ENCODE peak calls at places on chromosomes 3 and 15, in seven cellular contexts. M, Y, J, U, T, I and Z are unnamed samples.
A peak's percentile ranks its signal among the peaks of the same experiment; 100 is the strongest.

GRCh38 chr3:71317749-71318458 is 265.6 kb downstream of the FOXP1 start:
- DNase-seq in M (no peak), Y (peak; percentile 60), J (no peak), U (no peak), T (no peak), I (peak; percentile 72), Z (no peak)

GRCh38 chr3:69784854-69785523 is 45.7 kb downstream of the MITF start:
- DNase-seq in M (no peak), Y (peak; percentile 85), J (no peak), U (peak; percentile 71), T (peak; percentile 65), I (peak; percentile 82), Z (peak; percentile 67)

GRCh38 chr3:138434875-138435772 is 708 bp downstream of the ESYT3 start:
- DNase-seq in M (no peak), Y (no peak), J (peak; percentile 52), U (no peak), T (no peak), I (no peak), Z (peak; percentile 35)

GRCh38 chr3:15157441-15157840 is 48.6 kb upstream of the CAPN7 start:
- DNase-seq in M (no peak), Y (no peak), J (no peak), U (no peak), T (no peak), I (no peak), Z (no peak)

GRCh38 chr3:11499144-11499543 is 144.6 kb downstream of the VGLL4 start:
- DNase-seq in M (no peak), Y (peak; percentile 99), J (no peak), U (peak; percentile 89), T (no peak), I (peak; percentile 92), Z (no peak)

GRCh38 chr3:146142757-146143156 is 18.2 kb downstream of the PLOD2 start:
- DNase-seq in M (no peak), Y (peak; percentile 75), J (peak; percentile 33), U (peak; percentile 65), T (no peak), I (peak; percentile 81), Z (peak; percentile 39)

GRCh38 chr3:141862279-141862816 is 14.1 kb upstream of the ATP1B3 start:
- DNase-seq in M (no peak), Y (no peak), J (no peak), U (no peak), T (no peak), I (no peak), Z (no peak)

GRCh38 chr3:150005243-150006102 is 34.8 kb upstream of the PFN2 start:
- DNase-seq in M (no peak), Y (peak; percentile 52), J (no peak), U (no peak), T (no peak), I (peak; percentile 12), Z (no peak)

GRCh38 chr3:37770938-37771918 is 90.5 kb upstream of the CTDSPL start:
- DNase-seq in M (no peak), Y (peak; percentile 33), J (no peak), U (peak; percentile 56), T (peak; percentile 57), I (no peak), Z (no peak)

GRCh38 chr15:31215490-31216209 is 111.0 kb upstream of the KLF13 start:
- DNase-seq in M (peak; percentile 67), Y (peak; percentile 12), J (peak; percentile 86), U (peak; percentile 78), T (peak; percentile 77), I (peak; percentile 74), Z (peak; percentile 86)

GRCh38 chr15:83998486-83998885 is 237.1 kb upstream of the GOLGA6L4 start:
- DNase-seq in M (no peak), Y (no peak), J (no peak), U (no peak), T (no peak), I (no peak), Z (no peak)

GRCh38 chr15:35014265-35014664 is 26.2 kb upstream of the ZNF770 start:
- DNase-seq in M (no peak), Y (no peak), J (no peak), U (no peak), T (no peak), I (no peak), Z (no peak)

GRCh38 chr3:10970306-10970979 is 22.1 kb upstream of the SLC6A1 start:
- DNase-seq in M (no peak), Y (no peak), J (no peak), U (no peak), T (no peak), I (no peak), Z (no peak)

GRCh38 chr15:42137461-42138261 is 18.8 kb downstream of the PLA2G4F start:
- DNase-seq in M (no peak), Y (peak; percentile 35), J (peak; percentile 79), U (peak; percentile 68), T (no peak), I (peak; percentile 65), Z (peak; percentile 69)

GRCh38 chr3:186382217-186382885 is 20.3 kb upstream of the DGKG start:
- DNase-seq in M (no peak), Y (no peak), J (peak; percentile 39), U (no peak), T (no peak), I (no peak), Z (no peak)

GRCh38 chr15:31488437-31489204 is 162.0 kb downstream of the KLF13 start:
- DNase-seq in M (no peak), Y (peak; percentile 81), J (peak; percentile 88), U (peak; percentile 94), T (peak; percentile 58), I (peak; percentile 95), Z (peak; percentile 87)

GRCh38 chr3:58238830-58239229 is 1.2 kb downstream of the ABHD6 start:
- DNase-seq in M (no peak), Y (no peak), J (no peak), U (no peak), T (no peak), I (no peak), Z (no peak)

GRCh38 chr3:58236527-58237237 is 910 bp upstream of the ABHD6 start:
- DNase-seq in M (no peak), Y (no peak), J (peak; percentile 62), U (peak; percentile 23), T (peak; percentile 26), I (no peak), Z (peak; percentile 35)

GRCh38 chr3:58237238-58237939 is at the start of gene ABHD6:
- DNase-seq in M (peak; percentile 52), Y (peak; percentile 45), J (peak; percentile 90), U (peak; percentile 70), T (peak; percentile 71), I (peak; percentile 63), Z (peak; percentile 89)

GRCh38 chr3:58235970-58236369 is 1.6 kb upstream of the ABHD6 start:
- DNase-seq in M (no peak), Y (no peak), J (no peak), U (no peak), T (no peak), I (no peak), Z (no peak)

DNA sequence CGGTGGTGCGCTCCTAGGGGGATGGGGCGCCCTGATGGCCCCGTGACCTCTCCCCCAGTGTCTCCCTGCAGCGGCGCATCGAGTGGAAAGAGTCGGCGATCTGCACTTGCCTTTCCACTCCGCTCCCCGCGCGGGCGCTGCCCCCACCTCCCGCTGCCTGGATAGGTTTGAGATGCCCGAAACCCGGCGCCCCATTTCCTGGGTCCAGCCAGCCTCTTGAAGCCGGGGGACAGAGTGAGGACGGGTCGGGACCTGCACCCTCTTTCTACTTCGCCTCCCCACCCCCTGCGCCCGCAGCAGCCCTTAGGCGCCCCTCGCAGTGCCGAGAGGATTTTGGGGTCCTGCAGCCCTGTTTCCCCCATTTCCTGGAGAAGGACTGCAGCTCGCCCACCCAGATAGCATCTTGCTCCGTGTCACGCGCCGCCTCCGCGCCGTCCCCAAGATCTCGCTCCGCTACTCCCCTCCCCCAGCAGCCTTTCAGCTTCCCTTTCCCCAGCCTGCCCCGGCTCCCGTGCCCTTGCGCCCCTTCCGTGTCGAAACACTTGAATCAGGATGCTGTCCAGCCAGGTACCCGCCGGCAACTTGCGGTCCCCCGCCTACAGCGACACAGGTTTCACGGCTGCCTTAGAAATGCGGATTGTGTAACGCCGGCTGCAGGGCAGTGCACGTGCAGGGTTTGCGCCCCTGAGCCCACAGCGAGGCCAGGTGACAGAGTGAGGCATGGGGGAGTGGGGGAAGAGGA is 519 bp downstream of the ABHD6 start:
- DNase-seq in M (peak; percentile 21), Y (no peak), J (peak; percentile 58), U (no peak), T (peak; percentile 58), I (peak; percentile 38), Z (peak; percentile 60)
- H3K4me3 ChIP-seq in M (peak overlapping the region; percentile 79), Y (peak overlapping the region; percentile 84), J (peak overlapping the region; percentile 91), U (peak overlapping the region; percentile 96), T (peak overlapping the region; percentile 72), I (peak overlapping the region; percentile 90), Z (peak overlapping the region; percentile 100)

GRCh38 chr15:70512772-70513362 is 250.5 kb downstream of the UACA start:
- DNase-seq in M (no peak), Y (no peak), J (peak; percentile 76), U (peak; percentile 68), T (no peak), I (peak; percentile 62), Z (no peak)
- H3K4me3 ChIP-seq in M (no peak overlapping the region), Y (no peak overlapping the region), J (no peak overlapping the region), U (no peak overlapping the region), T (no peak overlapping the region), I (no peak overlapping the region), Z (no peak overlapping the region)

GRCh38 chr3:131026321-131027151 is at the start of the genes ASTE1 and NEK11:
- DNase-seq in M (peak; percentile 76), Y (peak; percentile 71), J (peak; percentile 50), U (peak; percentile 89), T (peak; percentile 92), I (peak; percentile 76), Z (peak; percentile 84)

GRCh38 chr3:131028844-131029243 is 2.2 kb downstream of the NEK11 start:
- DNase-seq in M (no peak), Y (no peak), J (no peak), U (no peak), T (no peak), I (no peak), Z (no peak)

GRCh38 chr3:131020122-131020693 is 6.4 kb downstream of the ASTE1 start:
- DNase-seq in M (no peak), Y (no peak), J (peak; percentile 22), U (no peak), T (no peak), I (no peak), Z (no peak)

GRCh38 chr3:131025500-131025899 is 1.1 kb downstream of the ASTE1 start:
- DNase-seq in M (no peak), Y (no peak), J (no peak), U (no peak), T (no peak), I (no peak), Z (no peak)
- H3K4me3 ChIP-seq in M (peak overlapping the region; percentile 83), Y (peak overlapping the region; percentile 94), J (no peak overlapping the region), U (no peak overlapping the region), T (peak overlapping the region; percentile 77), I (peak overlapping the region; percentile 86), Z (no peak overlapping the region)

GRCh38 chr3:173396191-173397041 is 1.1 kb upstream of the NLGN1 start:
- DNase-seq in M (no peak), Y (peak; percentile 10), J (peak; percentile 44), U (peak; percentile 5), T (no peak), I (peak; percentile 15), Z (peak; percentile 16)

GRCh38 chr3:173399001-173399400 is 1.5 kb downstream of the NLGN1 start:
- DNase-seq in M (no peak), Y (no peak), J (peak; percentile 18), U (no peak), T (no peak), I (no peak), Z (no peak)

GRCh38 chr3:173397161-173398110 is at the start of gene NLGN1:
- DNase-seq in M (peak; percentile 49), Y (peak; percentile 76), J (peak; percentile 86), U (peak; percentile 78), T (peak; percentile 69), I (peak; percentile 77), Z (peak; percentile 88)

GRCh38 chr3:173395412-173396181 is 1.9 kb upstream of the NLGN1 start:
- DNase-seq in M (peak; percentile 72), Y (peak; percentile 85), J (peak; percentile 93), U (peak; percentile 83), T (peak; percentile 90), I (peak; percentile 83), Z (peak; percentile 90)

GRCh38 chr3:173398111-173398479 is 551 bp downstream of the NLGN1 start:
- DNase-seq in M (no peak), Y (peak; percentile 61), J (peak; percentile 70), U (peak; percentile 58), T (peak; percentile 24), I (no peak), Z (no peak)
- H3K4me3 ChIP-seq in M (peak overlapping the region; percentile 68), Y (peak overlapping the region; percentile 75), J (peak overlapping the region; percentile 79), U (peak overlapping the region; percentile 56), T (peak overlapping the region; percentile 88), I (peak overlapping the region; percentile 63), Z (peak overlapping the region; percentile 76)